ENCODE peak calls at places on chromosomes 12 and 14, in nine cellular contexts. E is osteocyte, V is dorsolateral prefrontal cortex, F is fibroblast of lung, G is progenitor cell of endocrine pancreas, Q is GM20000, N is esophagus muscularis mucosa, T is fibroblast of the aortic adventitia, O is esophagus squamous epithelium. R is an unnamed sample.
A peak's percentile ranks its signal among the peaks of the same experiment; 100 is the strongest.

GRCh38 chr12:76471579-76471978 is 88.0 kb downstream of the OSBPL8 start:
- DNase-seq in Q (no peak), N (no peak), T (no peak), G (no peak), E (no peak), V (no peak), O (no peak), F (no peak), R (no peak)

GRCh38 chr12:71626098-71626497 is 37.5 kb downstream of the ZFC3H1 start:
- DNase-seq in E (no peak), Q (peak; percentile 11), V (no peak), N (no peak), O (no peak), T (no peak), G (no peak), F (no peak), R (no peak)

GRCh38 chr14:61269321-61270083 is 11.6 kb downstream of the TMEM30B start:
- DNase-seq in G (peak; percentile 54), T (peak; percentile 80), Q (peak; percentile 78), E (peak; percentile 86), N (no peak), F (peak; percentile 73), O (no peak), V (no peak), R (peak; percentile 42)

GRCh38 chr12:19186722-19187661 is 57.5 kb downstream of the PLEKHA5 start:
- DNase-seq in N (no peak), T (peak; percentile 84), V (no peak), G (no peak), F (peak; percentile 79), Q (peak; percentile 23), O (no peak), E (no peak), R (no peak)

GRCh38 chr14:54600685-54601084 is 33.8 kb downstream of the SAMD4A start:
- DNase-seq in T (peak; percentile 84), F (no peak), N (no peak), O (no peak), G (no peak), Q (no peak), V (no peak), E (no peak), R (no peak)

GRCh38 chr12:101455685-101456084 is 19.5 kb upstream of the SPIC start:
- DNase-seq in F (no peak), N (no peak), V (no peak), Q (no peak), G (no peak), T (no peak), E (no peak), O (no peak), R (no peak)

GRCh38 chr12:1928439-1929121 is 10.1 kb upstream of the CACNA2D4 start:
- DNase-seq in G (peak; percentile 8), F (no peak), Q (no peak), V (no peak), O (no peak), N (no peak), T (no peak), E (peak; percentile 76), R (no peak)

GRCh38 chr12:89250648-89251047 is 101.7 kb downstream of the DUSP6 start:
- DNase-seq in G (no peak), V (no peak), Q (no peak), E (no peak), F (no peak), N (no peak), T (no peak), O (no peak), R (no peak)

GRCh38 chr12:15527201-15527782 is 205.0 kb downstream of the PTPRO start:
- DNase-seq in V (no peak), F (peak; percentile 30), Q (no peak), O (no peak), G (no peak), E (no peak), T (peak; percentile 22), N (no peak), R (no peak)

GRCh38 chr14:97408937-97409860 is 612.0 kb downstream of the VRK1 start:
- DNase-seq in N (no peak), T (no peak), O (no peak), V (no peak), Q (no peak), F (no peak), G (no peak), E (no peak), R (no peak)

GRCh38 chr12:6264402-6265037 is 46.0 kb upstream of the PLEKHG6 start:
- DNase-seq in E (no peak), V (no peak), N (no peak), Q (no peak), O (no peak), T (no peak), G (no peak), F (no peak), R (no peak)

GRCh38 chr14:95432152-95433093 is 84.0 kb downstream of the SYNE3 start:
- DNase-seq in T (peak; percentile 14), Q (no peak), N (no peak), V (peak; percentile 47), E (no peak), O (no peak), F (peak; percentile 12), G (peak; percentile 62), R (peak; percentile 64)

GRCh38 chr14:77302926-77303325 is 17.8 kb downstream of the POMT2 start:
- DNase-seq in F (peak; percentile 28), V (no peak), E (no peak), Q (no peak), N (no peak), G (no peak), T (peak; percentile 34), O (no peak), R (no peak)

GRCh38 chr12:29389295-29389919 is 8.4 kb upstream of the ERGIC2 start:
- DNase-seq in O (no peak), G (no peak), E (no peak), T (no peak), F (no peak), Q (no peak), V (no peak), N (no peak), R (no peak)

GRCh38 chr12:943051-943450 is 6.4 kb downstream of the RAD52 start:
- DNase-seq in Q (no peak), T (no peak), G (no peak), F (no peak), V (no peak), O (no peak), E (no peak), N (no peak), R (no peak)

DNA sequence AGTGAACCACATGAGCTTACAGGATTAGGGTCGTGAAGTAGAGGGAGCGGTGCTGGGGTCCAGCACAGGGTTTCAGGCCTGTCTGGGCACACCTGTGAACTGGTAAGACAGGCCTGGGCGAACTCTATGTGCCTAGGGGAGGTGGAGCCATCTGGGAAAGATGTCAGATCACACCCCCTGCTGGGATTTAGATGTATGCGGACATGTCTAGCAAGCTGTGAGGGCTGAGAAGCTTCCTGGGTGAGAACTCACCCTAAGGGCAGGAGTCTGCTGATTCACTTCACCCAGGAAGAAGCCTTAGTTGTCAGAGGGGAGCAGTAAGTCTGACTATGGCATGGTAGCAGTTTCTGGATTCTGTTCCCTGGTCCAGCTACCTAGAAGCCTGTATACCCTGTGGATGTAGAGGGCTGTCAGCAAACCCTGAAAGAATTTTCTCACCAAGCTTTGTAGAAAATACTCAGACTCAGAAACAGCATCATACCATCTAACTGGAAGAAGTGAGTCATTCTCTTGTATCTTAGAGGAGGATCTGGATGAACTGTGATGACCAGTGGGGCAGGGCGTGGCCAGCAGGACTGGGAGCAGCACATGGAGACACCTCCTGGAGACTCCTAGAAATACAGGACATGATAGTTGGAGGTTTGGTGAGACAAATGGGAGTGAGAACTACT is 11.2 kb upstream of the PYGL start:
- DNase-seq in O (no peak), V (no peak), N (no peak), E (no peak), T (peak; percentile 93), Q (peak; percentile 52), F (peak; percentile 85), G (no peak), R (no peak)
- TF ChIP-seq CTCF in O (peak; percentile 40), V (no peak), N (peak; percentile 34), E (peak; percentile 57), T (peak; percentile 65), Q (no peak), F (peak; percentile 56), G (no peak), R (peak; percentile 26)

DNA sequence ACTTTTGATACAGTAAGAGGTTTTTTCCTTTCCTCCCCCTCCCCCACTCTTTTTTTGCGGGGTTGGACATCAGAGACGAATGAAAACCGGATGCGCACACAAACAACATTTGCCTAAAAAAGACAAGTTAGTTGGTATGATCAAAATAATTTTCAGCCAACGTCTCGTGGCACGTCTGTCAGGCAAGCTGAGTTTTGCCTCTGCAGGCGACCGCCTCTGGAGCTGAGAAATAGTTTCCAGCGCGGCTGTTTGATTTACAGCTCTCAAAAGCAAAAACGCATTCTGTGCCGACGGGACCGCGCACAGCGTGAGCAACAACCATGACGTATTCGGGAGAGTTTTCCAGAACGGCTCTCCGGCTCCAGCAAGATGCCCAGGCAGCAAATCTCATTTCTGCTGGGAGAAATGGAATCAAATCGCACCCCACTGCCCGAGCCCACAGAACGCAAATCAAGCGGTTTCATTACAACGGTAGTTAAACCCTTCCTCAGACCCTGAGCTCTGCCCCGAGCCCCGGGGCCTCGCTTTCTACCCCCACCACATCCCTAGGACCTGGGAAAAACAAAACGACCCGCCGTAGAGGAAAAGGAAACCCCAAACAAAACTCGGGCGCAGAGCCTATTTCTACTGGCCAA is 14.2 kb upstream of the CALM1 start:
- DNase-seq in F (peak; percentile 86), T (peak; percentile 82), Q (peak; percentile 24), E (no peak), V (peak; percentile 62), O (no peak), G (peak; percentile 20), N (peak; percentile 94), R (no peak)
- TF ChIP-seq CTCF in F (no peak), T (no peak), Q (no peak), E (no peak), V (no peak), O (no peak), G (no peak), N (no peak), R (no peak)

DNA sequence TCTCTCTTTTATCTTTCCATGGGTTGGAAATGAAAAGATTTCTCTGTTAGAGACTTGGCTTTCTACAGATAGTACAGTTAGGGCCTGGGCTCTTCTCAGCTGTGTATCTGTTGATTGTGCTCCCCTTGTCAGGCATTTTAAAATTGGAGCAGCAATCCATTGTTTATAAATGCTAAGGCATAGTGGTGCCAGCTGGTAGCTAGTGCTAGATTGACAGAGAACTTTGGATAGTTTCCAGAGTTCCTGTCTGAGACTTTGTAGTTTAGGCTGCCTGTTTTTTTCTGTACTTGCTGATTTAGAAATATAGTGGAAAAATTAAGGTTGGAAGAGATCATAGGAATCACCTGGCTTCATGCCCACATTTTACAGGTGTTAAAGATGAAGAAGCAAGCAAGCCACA is 6.1 kb downstream of the TTLL5 start:
- DNase-seq in O (no peak), E (no peak), T (no peak), G (no peak), V (no peak), N (no peak), F (no peak), Q (no peak), R (no peak)
- TF ChIP-seq CTCF in O (no peak), E (no peak), T (no peak), G (no peak), V (no peak), N (no peak), F (no peak), Q (no peak), R (no peak)

DNA sequence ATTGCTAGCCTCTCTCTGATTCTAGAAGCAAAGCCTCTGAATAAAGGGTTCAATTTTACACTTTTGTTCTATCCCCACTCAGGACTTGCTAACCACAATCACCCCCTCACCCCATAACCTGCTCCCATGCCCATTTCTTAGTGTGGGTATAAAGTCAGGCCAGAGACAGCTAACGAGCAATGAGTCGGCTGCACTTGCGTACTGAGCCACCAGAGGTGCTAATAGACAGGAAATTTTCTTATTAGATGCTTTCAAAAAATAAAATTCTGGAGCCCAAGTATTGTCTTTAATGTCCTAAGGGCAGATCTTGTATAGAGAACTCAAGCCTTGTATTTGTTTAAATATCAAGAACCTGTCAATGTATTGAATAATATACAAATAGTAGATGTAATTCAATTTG is 256.9 kb downstream of the SYT1 start:
- DNase-seq in E (no peak), N (no peak), F (no peak), O (no peak), G (no peak), V (no peak), Q (peak; percentile 2), T (peak; percentile 18), R (no peak)
- TF ChIP-seq CTCF in E (peak; percentile 41), N (no peak), F (peak; percentile 36), O (no peak), G (peak; percentile 50), V (peak; percentile 37), Q (no peak), T (peak; percentile 46), R (peak; percentile 59)